ENCODE peak calls at places on chromosome 20, in four cellular contexts. E, I, G and J are unnamed samples.

GRCh38 chr20:53961527-53961926 is 108.9 kb downstream of the BCAS1 start:
- DNase-seq in G (no peak), E (no peak), I (no peak), J (no peak)

GRCh38 chr20:36818831-36819230 is 45.3 kb upstream of the DSN1 start:
- DNase-seq in G (no peak), E (no peak), I (no peak), J (no peak)

GRCh38 chr20:61558726-61559125 is 306.7 kb downstream of the CDH4 start:
- DNase-seq in G (no peak), E (no peak), I (no peak), J (no peak)

GRCh38 chr20:21640556-21640955 is 64.9 kb upstream of the PAX1 start:
- DNase-seq in G (no peak), I (no peak), E (no peak), J (no peak)

GRCh38 chr20:8443464-8444072 is 311.5 kb downstream of the PLCB1 start:
- DNase-seq in G (no peak), E (no peak), I (no peak), J (no peak)

GRCh38 chr20:3732327-3733118 is at the start of gene HSPA12B:
- DNase-seq in E (no peak), I (no peak), G (no peak), J (no peak)

GRCh38 chr20:56628015-56628872 is 862 bp upstream of the TFAP2C start:
- DNase-seq in I (peak; percentile 21), E (no peak), G (no peak), J (no peak)

GRCh38 chr20:36670665-36671357 is 24.8 kb upstream of the SLA2 start:
- DNase-seq in I (no peak), E (no peak), G (no peak), J (no peak)

DNA sequence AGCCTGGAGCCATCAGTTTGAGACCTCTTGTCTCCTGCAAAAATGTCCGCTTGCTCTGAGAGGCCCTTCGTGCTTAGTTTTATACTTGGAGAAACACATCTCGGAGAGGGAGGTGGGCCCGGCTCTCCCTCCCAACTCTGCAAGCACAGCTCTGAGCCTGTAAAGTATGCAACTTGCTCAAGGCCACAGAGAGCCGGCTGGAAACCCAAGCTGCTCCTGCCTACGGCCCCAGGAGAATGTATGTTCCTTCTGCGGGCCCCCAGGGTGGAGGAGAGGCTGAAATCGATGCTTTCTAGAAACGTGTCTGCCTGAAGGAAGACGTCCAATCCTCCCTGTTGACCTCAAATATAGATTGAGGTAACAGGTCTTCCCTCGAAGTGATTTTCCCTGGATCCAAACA is 205.4 kb downstream of the PREX1 start:
- DNase-seq in E (no peak), G (no peak), I (no peak), J (no peak)
- H3K27ac ChIP-seq in E (no peak overlapping the region), G (no peak overlapping the region), I (no peak overlapping the region), J (no peak overlapping the region)

GRCh38 chr20:38156280-38156679 is 8.8 kb downstream of the TGM2 start:
- DNase-seq in E (no peak), I (no peak), G (no peak), J (no peak)
- H3K27ac ChIP-seq in E (peak overlapping the region; percentile 85), I (no peak overlapping the region), G (peak overlapping the region; percentile 84), J (no peak overlapping the region)

DNA sequence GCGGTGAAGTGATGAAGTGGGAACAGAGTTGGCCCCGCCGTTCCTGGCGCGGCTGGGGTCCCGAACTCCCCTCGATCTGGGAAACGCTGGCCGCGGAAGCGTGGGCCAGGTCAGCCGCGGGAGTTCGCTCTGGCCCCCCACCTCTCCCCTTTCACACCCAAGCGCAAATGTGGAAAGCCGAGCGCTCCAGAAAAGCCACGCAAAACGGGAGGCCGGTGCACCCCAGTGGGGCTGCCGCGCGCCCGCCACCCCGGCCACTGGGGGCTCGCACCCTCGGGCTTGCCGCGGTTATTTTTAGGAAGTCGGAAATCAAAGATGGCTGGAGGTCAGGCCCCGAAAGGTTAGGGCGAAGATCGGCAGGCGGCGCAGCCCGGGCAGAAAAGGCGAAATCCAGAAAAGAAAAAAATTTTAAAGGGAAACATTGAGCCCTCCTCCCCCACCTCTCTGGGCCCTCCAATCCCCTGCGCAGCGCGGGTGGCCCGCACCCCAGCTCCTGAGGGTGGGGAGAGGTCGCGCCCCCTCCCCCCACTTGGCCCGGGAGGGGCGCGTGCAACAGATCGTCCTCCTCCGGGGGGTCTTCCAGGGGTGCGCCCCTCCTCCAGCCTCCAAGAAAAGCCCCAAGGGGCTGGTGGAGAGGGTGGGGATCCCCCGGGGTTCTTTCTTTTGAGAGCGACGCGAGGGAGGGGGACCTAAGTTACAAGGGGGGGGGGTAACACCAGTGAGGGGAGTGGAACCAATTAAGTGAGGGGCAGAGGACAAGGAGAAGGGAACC is 915 bp downstream of the SALL4 start:
- DNase-seq in G (no peak), E (no peak), I (peak; percentile 21), J (no peak)
- H3K27ac ChIP-seq in G (no peak overlapping the region), E (no peak overlapping the region), I (peak overlapping the region; percentile 75), J (no peak overlapping the region)

GRCh38 chr20:46698788-46699187 is 9.5 kb upstream of the TP53RK start:
- DNase-seq in E (no peak), G (no peak), I (no peak), J (no peak)

GRCh38 chr20:46696791-46697279 is 7.6 kb upstream of the TP53RK start:
- DNase-seq in I (no peak), G (no peak), E (no peak), J (no peak)

GRCh38 chr20:46694484-46694883 is 5.2 kb upstream of the TP53RK start:
- DNase-seq in G (no peak), I (no peak), E (no peak), J (no peak)

GRCh38 chr20:46699651-46700359 is 9.6 kb upstream of the SLC2A10 start:
- DNase-seq in E (no peak), G (no peak), I (no peak), J (no peak)

GRCh38 chr20:46695888-46696287 is 6.6 kb upstream of the TP53RK start:
- DNase-seq in E (no peak), I (no peak), G (no peak), J (no peak)
- H3K27ac ChIP-seq in E (no peak overlapping the region), I (no peak overlapping the region), G (no peak overlapping the region), J (no peak overlapping the region)